ENCODE peak calls at places on chromosome 21, in four cellular contexts. R is AG04450, J is ovary, G is heart left ventricle. W is an unnamed sample.
A peak's percentile ranks its signal among the peaks of the same experiment; 100 is the strongest.

GRCh38 chr21:42209801-42210479 is 9.0 kb upstream of the ABCG1 start:
- DNase-seq in R (no peak), J (no peak), G (no peak), W (no peak)

GRCh38 chr21:45576838-45577737 is 34.8 kb upstream of the SLC19A1 start:
- DNase-seq in R (no peak), J (no peak), G (no peak), W (no peak)

GRCh38 chr21:37855568-37856391 is 60.5 kb downstream of the KCNJ6 start:
- DNase-seq in R (peak; percentile 66), J (no peak), G (no peak), W (no peak)

GRCh38 chr21:37757631-37758376 is 158.5 kb downstream of the KCNJ6 start:
- DNase-seq in R (no peak), J (no peak), G (no peak), W (no peak)

GRCh38 chr21:42350271-42350885 is 416 bp downstream of the TFF2 start:
- DNase-seq in R (no peak), J (no peak), G (no peak), W (peak; percentile 11)

GRCh38 chr21:33598051-33598450 is 9.6 kb upstream of the DONSON start:
- DNase-seq in R (no peak), J (no peak), G (no peak), W (no peak)

GRCh38 chr21:15121655-15122120 is 56.9 kb upstream of the NRIP1 start:
- DNase-seq in R (peak; percentile 15), J (peak; percentile 13), G (no peak), W (peak; percentile 72)

GRCh38 chr21:33201945-33202344 is 27.8 kb upstream of the IFNAR2 start:
- DNase-seq in R (no peak), J (no peak), G (no peak), W (no peak)

GRCh38 chr21:26437326-26438009 is 135.6 kb downstream of the CYYR1 start:
- DNase-seq in R (no peak), J (no peak), G (no peak), W (no peak)

GRCh38 chr21:28936036-28936435 is 56.6 kb downstream of the LTN1 start:
- DNase-seq in R (no peak), J (no peak), G (no peak), W (no peak)

GRCh38 chr21:41758550-41758949 is 8.3 kb downstream of the RIPK4 start:
- DNase-seq in R (no peak), J (no peak), G (no peak), W (no peak)

GRCh38 chr21:42654179-42654912 is 925 bp downstream of the PDE9A start:
- DNase-seq in R (no peak), J (no peak), G (no peak), W (no peak)

DNA sequence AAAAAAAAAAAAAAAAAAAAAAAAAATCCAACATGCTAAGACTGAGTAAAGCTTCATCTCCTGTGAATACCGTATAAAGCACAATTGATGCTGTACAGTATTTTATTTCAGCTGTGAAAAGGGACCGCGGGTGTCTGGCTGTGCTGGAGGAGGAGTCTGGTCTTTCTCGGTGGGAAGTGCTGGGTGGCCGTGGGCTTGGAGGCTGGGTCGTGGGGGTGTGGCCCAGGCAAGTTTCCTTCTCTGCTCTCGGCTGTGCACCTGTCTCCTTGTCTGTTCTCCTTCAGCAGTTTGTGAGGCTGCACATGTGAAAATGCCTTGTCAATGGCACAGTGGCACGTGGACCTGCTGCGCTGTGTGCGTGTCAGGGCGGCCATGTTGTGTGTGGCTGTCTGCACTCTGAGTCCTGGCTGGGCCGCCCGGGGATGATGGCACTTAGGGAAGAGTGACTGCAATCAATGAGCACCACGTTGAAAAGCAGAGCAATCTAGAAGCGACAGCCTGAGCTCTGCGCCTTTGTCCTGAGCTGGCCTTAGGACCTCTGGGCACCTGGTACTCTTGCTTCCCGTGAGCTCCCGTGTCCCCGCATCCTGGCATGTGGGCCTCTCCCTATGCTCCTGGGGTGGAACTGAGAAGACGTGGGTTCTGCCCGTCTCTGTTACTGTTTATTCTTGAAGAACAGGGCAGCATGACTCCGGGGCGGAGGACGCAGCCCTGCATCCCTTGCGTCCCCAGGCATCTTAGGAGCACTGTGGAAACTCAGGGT is 14.5 kb downstream of the AGPAT3 start:
- DNase-seq in R (no peak), J (no peak), G (no peak), W (peak; percentile 9)
- H3K27ac ChIP-seq in R (no peak overlapping the region), J (no peak overlapping the region), G (no peak overlapping the region), W (no peak overlapping the region)

GRCh38 chr21:24824209-24824608 is 783.1 kb downstream of the MRPL39 start:
- DNase-seq in R (no peak), J (no peak), G (no peak), W (no peak)

GRCh38 chr21:24826822-24827221 is 780.5 kb downstream of the MRPL39 start:
- DNase-seq in R (no peak), J (no peak), G (no peak), W (no peak)

GRCh38 chr21:24825348-24825747 is 781.9 kb downstream of the MRPL39 start:
- DNase-seq in R (no peak), J (no peak), G (no peak), W (no peak)

GRCh38 chr21:24823247-24823646 is 784.0 kb downstream of the MRPL39 start:
- DNase-seq in R (no peak), J (no peak), G (no peak), W (no peak)
- H3K9me3 ChIP-seq in R (no peaks in the 10 kb centered on the region), J (no peaks in the 10 kb centered on the region), G (no peaks in the 10 kb centered on the region), W (no peaks in the 10 kb centered on the region)

GRCh38 chr21:31658053-31658452 is 1.4 kb upstream of the SOD1 start:
- DNase-seq in R (no peak), J (peak; percentile 19), G (no peak), W (peak; percentile 64)
- H3K27ac ChIP-seq in R (no peak overlapping the region), J (no peak overlapping the region), G (no peak overlapping the region), W (peak overlapping the region; percentile 43)

DNA sequence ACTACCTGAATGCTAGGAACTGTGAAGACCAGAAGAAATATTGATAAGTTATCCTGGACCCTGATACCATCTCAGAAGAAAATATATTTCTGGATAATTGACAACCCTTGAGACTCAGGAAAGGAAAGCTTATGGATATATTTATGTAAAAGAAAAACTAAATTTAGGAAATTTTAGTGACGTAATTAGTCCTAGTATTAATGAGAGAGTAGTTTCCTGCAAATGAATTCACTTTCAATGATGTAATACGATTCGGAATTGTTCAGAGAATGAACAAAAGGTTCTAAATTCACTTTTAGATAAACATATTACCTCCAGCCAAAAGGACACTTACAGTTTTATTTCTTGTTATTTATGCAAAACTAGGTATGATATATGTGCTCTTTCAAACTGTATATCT is 1120.1 kb upstream of the NCAM2 start:
- DNase-seq in R (no peak), J (no peak), G (no peak), W (no peak)
- H3K9me3 ChIP-seq in R (peaks cover 7% of the 10 kb centered on the region), J (no peaks in the 10 kb centered on the region), G (no peaks in the 10 kb centered on the region), W (no peaks in the 10 kb centered on the region)

DNA sequence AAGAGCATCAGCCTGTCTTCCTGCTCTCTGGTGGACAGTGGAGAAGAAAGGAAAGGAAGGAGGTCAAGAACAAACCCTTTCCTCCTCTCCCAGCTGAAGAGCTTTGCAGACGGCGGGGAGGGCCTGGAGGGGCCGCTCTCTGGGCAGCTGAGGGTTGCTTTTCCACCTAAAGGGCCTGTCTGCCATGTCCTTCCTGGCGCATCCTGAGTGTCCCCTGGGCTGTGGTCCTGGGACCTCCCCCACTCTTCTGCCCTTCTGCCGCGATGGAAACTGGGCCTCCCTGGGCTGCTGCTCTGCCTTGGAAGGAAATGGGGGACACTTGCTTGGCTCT is 107.0 kb downstream of the ETS2 start:
- DNase-seq in R (no peak), J (no peak), G (no peak), W (no peak)
- H3K27ac ChIP-seq in R (no peak overlapping the region), J (peak overlapping the region; percentile 81), G (peak overlapping the region; percentile 75), W (no peak overlapping the region)

GRCh38 chr21:25161571-25161970 is 445.7 kb downstream of the MRPL39 start:
- DNase-seq in R (no peak), J (no peak), G (no peak), W (no peak)
- H3K9me3 ChIP-seq in R (no peaks in the 10 kb centered on the region), J (no peaks in the 10 kb centered on the region), G (no peaks in the 10 kb centered on the region), W (no peaks in the 10 kb centered on the region)